ENCODE peak calls at places on chromosomes 7 and 10, in seven cellular contexts. H, Y, L, G, Z, M and O are unnamed samples.

GRCh38 chr7:32879460-32879859 is 12.1 kb downstream of the KBTBD2 start:
- DNase-seq in H (peak; percentile 19), Y (no peak), L (no peak), G (no peak), Z (no peak), M (no peak), O (no peak)

GRCh38 chr10:122490268-122490667 is 28.9 kb downstream of the HTRA1 start:
- DNase-seq in H (peak; percentile 73), Y (peak; percentile 61), L (peak; percentile 48), G (no peak), Z (no peak), M (no peak), O (no peak)

GRCh38 chr10:131901181-131901829 is 497 bp downstream of the PPP2R2D start:
- DNase-seq in H (peak; percentile 20), Y (peak; percentile 4), L (no peak), G (peak; percentile 68), Z (no peak), M (peak; percentile 50), O (peak; percentile 42)

GRCh38 chr7:28078036-28078901 is 102.3 kb downstream of the JAZF1 start:
- DNase-seq in H (peak; percentile 36), Y (peak; percentile 62), L (peak; percentile 65), G (peak; percentile 82), Z (no peak), M (peak; percentile 18), O (peak; percentile 26)

GRCh38 chr10:131703527-131703926 is 197.3 kb upstream of the PPP2R2D start:
- DNase-seq in H (no peak), Y (no peak), L (no peak), G (no peak), Z (no peak), M (no peak), O (no peak)

GRCh38 chr7:155464948-155465739 is 7.2 kb downstream of the EN2 start:
- DNase-seq in H (no peak), Y (no peak), L (no peak), G (no peak), Z (no peak), M (no peak), O (no peak)

GRCh38 chr7:96321670-96322372 is at the start of gene SLC25A13:
- DNase-seq in H (peak; percentile 79), Y (peak; percentile 73), L (peak; percentile 81), G (peak; percentile 95), Z (peak; percentile 50), M (peak; percentile 57), O (peak; percentile 46)

GRCh38 chr10:86254526-86255174 is 111.9 kb downstream of the GRID1 start:
- DNase-seq in H (no peak), Y (no peak), L (peak; percentile 13), G (no peak), Z (no peak), M (no peak), O (no peak)

GRCh38 chr7:148914208-148914777 is 30.2 kb upstream of the EZH2 start:
- DNase-seq in H (peak; percentile 92), Y (peak; percentile 85), L (peak; percentile 88), G (peak; percentile 76), Z (no peak), M (no peak), O (no peak)

GRCh38 chr10:101840741-101841453 is 2.7 kb downstream of the KCNIP2 start:
- DNase-seq in H (peak; percentile 78), Y (peak; percentile 80), L (peak; percentile 85), G (peak; percentile 95), Z (no peak), M (peak; percentile 65), O (peak; percentile 68)

GRCh38 chr10:61897671-61898434 is 3.6 kb upstream of the ARID5B start:
- DNase-seq in H (peak; percentile 73), Y (peak; percentile 38), L (peak; percentile 64), G (peak; percentile 50), Z (no peak), M (peak; percentile 10), O (no peak)

GRCh38 chr10:124007102-124007772 is 86.2 kb downstream of the CHST15 start:
- DNase-seq in H (no peak), Y (no peak), L (no peak), G (no peak), Z (no peak), M (no peak), O (no peak)

GRCh38 chr7:101676956-101677355 is 47.9 kb upstream of the MYL10 start:
- DNase-seq in H (no peak), Y (no peak), L (no peak), G (no peak), Z (no peak), M (no peak), O (no peak)

GRCh38 chr7:51316262-51316665 is 345 bp downstream of the COBL start:
- DNase-seq in H (no peak), Y (no peak), L (peak; percentile 48), G (peak; percentile 74), Z (no peak), M (no peak), O (no peak)

GRCh38 chr10:71974489-71975011 is 10.4 kb downstream of the CHST3 start:
- DNase-seq in H (peak; percentile 82), Y (peak; percentile 74), L (peak; percentile 73), G (peak; percentile 91), Z (no peak), M (no peak), O (no peak)

GRCh38 chr7:44288811-44289340 is 36.5 kb downstream of the CAMK2B start:
- DNase-seq in H (no peak), Y (no peak), L (no peak), G (no peak), Z (no peak), M (no peak), O (no peak)

DNA sequence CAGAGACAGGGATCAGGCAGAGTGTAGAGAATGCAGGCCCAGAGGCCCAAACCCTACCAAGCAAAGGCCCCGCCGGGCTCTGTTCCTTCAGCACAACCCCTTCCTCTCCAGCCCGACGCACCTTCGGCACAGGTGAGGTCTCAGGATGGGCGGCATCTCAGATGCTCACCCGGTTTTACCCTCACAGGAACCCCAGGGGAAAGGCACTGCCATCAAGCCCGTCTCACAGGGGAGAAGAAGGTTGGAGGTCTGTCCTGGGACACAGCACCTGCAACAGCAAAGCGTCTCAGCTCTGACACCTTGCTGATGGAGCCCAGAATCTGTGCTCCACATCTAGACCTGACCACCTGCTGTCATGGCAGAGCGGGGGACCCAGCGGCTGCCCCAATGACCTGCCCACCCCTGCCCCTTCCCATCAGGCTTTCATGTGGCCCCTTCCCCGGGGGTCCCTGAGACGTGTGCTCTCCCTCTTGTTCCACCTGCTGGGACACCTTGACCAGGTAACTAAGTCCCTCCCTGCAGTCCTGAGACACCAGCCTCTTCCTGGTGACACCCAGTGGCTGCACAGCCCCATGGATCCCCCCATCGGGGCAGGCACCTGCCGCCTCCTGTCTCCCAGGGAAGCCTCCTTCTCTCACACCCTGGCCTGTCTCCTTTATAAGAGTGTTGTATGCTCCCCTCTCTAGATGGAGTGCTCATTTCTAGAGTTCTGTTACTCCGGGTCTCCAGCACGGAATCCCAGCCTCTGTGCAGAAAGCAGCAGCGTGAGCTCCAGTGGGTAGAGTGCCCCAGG is 315.6 kb downstream of the DNAJB6 start:
- DNase-seq in H (no peak), Y (no peak), L (no peak), G (no peak), Z (no peak), M (no peak), O (no peak)
- H3K9me3 ChIP-seq in H (no peaks in the 10 kb centered on the region), Y (peaks cover 50% of the 10 kb centered on the region), L (no peaks in the 10 kb centered on the region), G (peaks cover 4% of the 10 kb centered on the region), Z (no peaks in the 10 kb centered on the region), M (no peaks in the 10 kb centered on the region), O (no peaks in the 10 kb centered on the region)

GRCh38 chr10:10364916-10365315 is 652.8 kb upstream of the CELF2 start:
- DNase-seq in H (no peak), Y (no peak), L (no peak), G (no peak), Z (no peak), M (no peak), O (no peak)

GRCh38 chr10:10362780-10363179 is 654.9 kb upstream of the CELF2 start:
- DNase-seq in H (no peak), Y (no peak), L (no peak), G (no peak), Z (no peak), M (no peak), O (no peak)

GRCh38 chr10:10367277-10367676 is 650.4 kb upstream of the CELF2 start:
- DNase-seq in H (no peak), Y (no peak), L (no peak), G (no peak), Z (no peak), M (no peak), O (no peak)

GRCh38 chr10:10363217-10363616 is 654.5 kb upstream of the CELF2 start:
- DNase-seq in H (no peak), Y (no peak), L (no peak), G (no peak), Z (no peak), M (no peak), O (no peak)

GRCh38 chr10:10366836-10367235 is 650.8 kb upstream of the CELF2 start:
- DNase-seq in H (no peak), Y (no peak), L (no peak), G (no peak), Z (no peak), M (no peak), O (no peak)
- H3K9me3 ChIP-seq in H (no peaks in the 10 kb centered on the region), Y (no peaks in the 10 kb centered on the region), L (no peaks in the 10 kb centered on the region), G (no peaks in the 10 kb centered on the region), Z (no peaks in the 10 kb centered on the region), M (no peaks in the 10 kb centered on the region), O (no peaks in the 10 kb centered on the region)

DNA sequence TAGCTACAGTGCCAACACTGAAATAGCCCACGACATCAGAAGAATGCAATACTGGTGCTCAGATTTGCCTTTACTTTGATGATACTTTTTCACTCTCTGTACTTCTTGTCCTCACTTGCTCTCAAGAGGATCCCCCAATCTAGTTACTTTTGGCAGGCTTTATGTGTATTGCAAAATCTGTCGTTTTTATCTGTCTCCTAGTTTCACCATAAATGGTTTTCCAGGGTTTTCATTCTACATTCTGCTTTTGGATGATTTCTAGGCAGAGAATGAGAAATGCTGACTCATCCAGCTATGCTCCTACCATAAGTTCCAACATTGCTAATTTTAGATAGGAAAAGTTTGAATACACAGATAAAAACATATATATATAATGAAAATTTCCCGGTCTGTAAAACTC is 659.5 kb upstream of the NRG3 start:
- DNase-seq in H (no peak), Y (no peak), L (no peak), G (no peak), Z (no peak), M (no peak), O (no peak)
- H3K9me3 ChIP-seq in H (no peaks in the 10 kb centered on the region), Y (peaks cover 5% of the 10 kb centered on the region), L (no peaks in the 10 kb centered on the region), G (no peaks in the 10 kb centered on the region), Z (no peaks in the 10 kb centered on the region), M (no peaks in the 10 kb centered on the region), O (no peaks in the 10 kb centered on the region)

GRCh38 chr10:38118072-38118807 is 24.1 kb downstream of the ZNF37A start:
- DNase-seq in H (peak; percentile 30), Y (peak; percentile 20), L (peak; percentile 6), G (no peak), Z (no peak), M (no peak), O (no peak)

DNA sequence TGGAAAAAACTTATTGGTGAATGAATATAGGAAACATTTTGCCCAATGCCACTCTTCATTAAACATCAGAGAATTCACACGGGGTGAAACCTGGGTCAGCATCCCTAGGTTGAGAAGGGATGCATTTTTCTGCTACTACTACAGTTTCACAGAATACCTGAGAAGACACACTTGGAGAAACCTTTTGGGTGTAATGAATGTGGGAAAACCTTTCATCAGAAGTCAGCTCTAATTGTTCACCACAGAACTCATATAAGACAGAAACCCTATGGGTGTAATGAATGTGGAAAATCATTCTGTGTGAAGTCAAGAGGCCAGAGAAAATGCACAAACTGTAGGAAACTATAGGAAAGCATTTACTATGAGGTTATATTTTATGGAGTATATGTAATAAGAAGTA is 24.9 kb downstream of the ZNF37A start:
- DNase-seq in H (no peak), Y (no peak), L (no peak), G (no peak), Z (no peak), M (no peak), O (no peak)
- H3K9me3 ChIP-seq in H (peaks cover 5% of the 10 kb centered on the region), Y (peaks cover 60% of the 10 kb centered on the region), L (peaks cover 95% of the 10 kb centered on the region), G (peaks cover 11% of the 10 kb centered on the region), Z (peaks cover 100% of the 10 kb centered on the region), M (peaks cover 100% of the 10 kb centered on the region), O (peaks cover 66% of the 10 kb centered on the region)